ENCODE peak calls at places on chromosome 11, in four cellular contexts. O is H9, V is IMR-90, K is H1. F is an unnamed sample.

GRCh38 chr11:110362916-110363574 is 66.6 kb upstream of the RDX start:
- DNase-seq in O (peak), V (no peak), K (no peak), F (peak)

GRCh38 chr11:76067099-76067498 is 139.2 kb downstream of the WNT11 start:
- DNase-seq in O (no peak), V (peak), K (no peak), F (no peak)

GRCh38 chr11:36774603-36775002 is 176.6 kb upstream of the RAG2 start:
- DNase-seq in O (no peak), V (peak), K (no peak), F (no peak)

GRCh38 chr11:11844272-11844671 is 2.5 kb downstream of the USP47 start:
- DNase-seq in O (no peak), V (no peak), K (no peak), F (no peak)

GRCh38 chr11:114086394-114086793 is 26.9 kb downstream of the ZBTB16 start:
- DNase-seq in O (no peak), V (no peak), K (no peak), F (no peak)

GRCh38 chr11:18633256-18634139 is 644 bp downstream of the SPTY2D1 start:
- DNase-seq in O (no peak), V (peak), K (no peak), F (peak)

GRCh38 chr11:88454881-88455280 is 117.3 kb upstream of the CTSC start:
- DNase-seq in O (no peak), V (peak), K (no peak), F (no peak)

GRCh38 chr11:63985812-63986155 is 454 bp upstream of the OTUB1 start:
- DNase-seq in O (no peak), V (no peak), K (no peak), F (no peak)

GRCh38 chr11:2257023-2257700 is 13.2 kb downstream of the ASCL2 start:
- DNase-seq in O (peak), V (no peak), K (no peak), F (no peak)

GRCh38 chr11:117743121-117743815 is 53.7 kb downstream of the DSCAML1 start:
- DNase-seq in O (no peak), V (no peak), K (no peak), F (peak)

GRCh38 chr11:2565447-2566222 is 120.8 kb downstream of the KCNQ1 start:
- DNase-seq in O (no peak), V (no peak), K (no peak), F (no peak)

GRCh38 chr11:116108161-116108560 is 603.9 kb upstream of the CADM1 start:
- DNase-seq in O (no peak), V (no peak), K (no peak), F (peak)

GRCh38 chr11:116110356-116110755 is 606.1 kb upstream of the CADM1 start:
- DNase-seq in O (no peak), V (no peak), K (no peak), F (no peak)

GRCh38 chr11:116104480-116105174 is 600.4 kb upstream of the CADM1 start:
- DNase-seq in O (no peak), V (no peak), K (no peak), F (no peak)

GRCh38 chr11:116109228-116109627 is 605.0 kb upstream of the CADM1 start:
- DNase-seq in O (peak), V (peak), K (no peak), F (no peak)

DNA sequence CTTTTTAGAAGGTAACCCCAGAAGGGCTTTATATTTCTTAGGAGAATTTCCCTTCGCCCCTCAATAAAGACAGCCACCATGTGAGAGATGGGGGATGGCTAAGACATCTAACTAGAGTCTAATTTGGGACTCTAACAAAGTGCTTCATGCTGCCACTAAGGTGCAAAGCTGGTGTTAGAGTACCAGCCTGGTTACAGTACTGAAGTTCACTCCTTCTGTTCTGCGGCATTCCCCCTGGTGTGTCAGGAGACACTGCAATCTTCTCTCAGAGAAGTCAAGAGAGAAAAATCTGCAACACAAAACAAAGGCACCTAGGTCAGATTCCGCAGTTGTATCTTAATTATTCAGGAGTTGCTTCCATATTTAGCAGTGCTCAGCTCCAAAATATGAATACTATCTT is 603.0 kb upstream of the CADM1 start:
- DNase-seq in O (no peak), V (no peak), K (no peak), F (peak)
- H4K5ac ChIP-seq in O (no peak), V (no peak), K (no peak), F (no peak)

DNA sequence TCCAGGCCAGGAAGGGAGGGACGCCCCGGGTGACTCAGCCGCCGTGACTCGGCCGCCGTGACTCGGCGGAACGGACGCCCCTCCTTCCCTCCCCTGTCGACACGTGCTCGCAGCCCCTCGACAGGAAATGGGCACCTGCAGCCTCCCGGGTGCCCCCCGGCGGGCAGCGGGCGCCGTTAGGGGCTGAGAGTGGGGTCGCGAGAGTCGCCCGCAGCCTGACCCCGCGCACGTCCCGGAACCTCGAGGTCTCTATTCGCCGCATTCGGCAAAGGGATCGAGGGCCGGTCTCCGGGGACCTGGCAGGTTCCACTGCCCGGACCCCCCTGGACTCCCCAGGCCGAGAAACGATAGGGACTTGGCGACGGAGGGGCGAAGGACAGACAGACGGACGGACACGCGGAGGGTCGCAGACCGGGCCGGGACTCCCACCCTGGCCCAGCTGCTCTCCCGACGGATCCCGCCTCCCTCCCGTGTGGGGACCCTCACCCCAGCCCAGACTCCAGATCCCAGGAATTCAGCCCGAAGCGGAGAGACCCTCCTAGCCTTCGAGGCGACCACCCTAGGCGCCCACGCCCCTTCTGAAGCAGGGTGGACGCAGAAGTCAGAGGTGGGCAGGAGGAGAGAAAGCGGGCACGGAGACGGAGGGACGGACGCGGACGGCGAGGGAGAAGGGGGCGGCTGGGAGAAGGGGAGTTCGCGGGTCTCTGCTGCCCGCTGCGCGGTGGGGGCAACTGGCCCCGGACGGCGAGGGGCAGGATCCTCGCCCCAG is 648 bp downstream of the FOSL1 start:
- DNase-seq in O (peak), V (peak), K (no peak), F (peak)
- H3K4ac ChIP-seq in O (no peak), V (peak), K (no peak), F (no peak)

GRCh38 chr11:82754410-82754809 is 20.7 kb upstream of the FAM181B start:
- DNase-seq in O (no peak), V (no peak), K (no peak), F (no peak)

GRCh38 chr11:82756765-82757650 is 23.3 kb upstream of the FAM181B start:
- DNase-seq in O (no peak), V (no peak), K (no peak), F (no peak)

GRCh38 chr11:82750643-82751139 is 17.0 kb upstream of the FAM181B start:
- DNase-seq in O (peak), V (no peak), K (no peak), F (peak)

GRCh38 chr11:82757660-82758301 is 24.1 kb upstream of the FAM181B start:
- DNase-seq in O (no peak), V (no peak), K (no peak), F (no peak)

GRCh38 chr11:82752801-82753200 is 19.1 kb upstream of the FAM181B start:
- DNase-seq in O (no peak), V (no peak), K (no peak), F (no peak)
- H3K9ac ChIP-seq in O (no peak), V (no peak), K (no peak), F (no peak)

GRCh38 chr11:74717211-74717997 is 13.8 kb downstream of the CHRDL2 start:
- DNase-seq in O (no peak), V (no peak), K (no peak), F (no peak)
- H4K5ac ChIP-seq in O (no peak), V (peak), K (no peak), F (no peak)

DNA sequence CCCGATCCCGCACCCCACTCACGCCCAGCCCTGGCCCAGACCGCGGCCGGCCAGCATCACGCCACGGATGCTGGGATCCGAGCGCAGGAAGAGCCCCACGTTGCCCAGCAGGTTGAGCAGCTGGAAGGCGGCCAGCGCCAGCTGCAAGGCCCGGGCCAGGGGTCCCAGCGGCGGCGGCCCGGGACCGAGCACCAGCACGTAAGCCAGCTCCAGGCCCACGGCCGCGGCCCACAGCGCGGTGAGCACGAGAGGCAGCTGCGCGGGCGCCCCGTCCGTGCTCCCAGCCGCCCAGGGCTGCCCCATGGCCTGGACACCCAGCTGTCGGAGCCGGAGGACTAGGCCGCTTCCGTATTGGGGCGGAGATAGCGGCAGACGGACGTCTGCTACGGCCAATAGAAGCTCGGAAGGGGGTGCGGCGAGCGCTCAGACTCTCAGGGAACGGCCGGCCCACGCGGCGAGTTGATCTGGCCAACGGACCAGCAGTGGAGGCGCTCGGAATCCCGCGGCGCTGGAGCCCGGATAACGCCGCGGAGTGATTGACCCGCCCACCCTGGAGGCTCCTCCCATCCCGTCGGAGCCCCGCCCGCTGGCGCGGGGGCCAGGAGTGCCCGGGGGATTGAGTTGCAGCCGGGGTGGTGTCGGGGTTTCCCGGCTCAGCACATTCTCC is at the start of gene ZDHHC24:
- DNase-seq in O (peak), V (peak), K (peak), F (peak)
- H3K4ac ChIP-seq in O (no peak), V (peak), K (peak), F (peak)

DNA sequence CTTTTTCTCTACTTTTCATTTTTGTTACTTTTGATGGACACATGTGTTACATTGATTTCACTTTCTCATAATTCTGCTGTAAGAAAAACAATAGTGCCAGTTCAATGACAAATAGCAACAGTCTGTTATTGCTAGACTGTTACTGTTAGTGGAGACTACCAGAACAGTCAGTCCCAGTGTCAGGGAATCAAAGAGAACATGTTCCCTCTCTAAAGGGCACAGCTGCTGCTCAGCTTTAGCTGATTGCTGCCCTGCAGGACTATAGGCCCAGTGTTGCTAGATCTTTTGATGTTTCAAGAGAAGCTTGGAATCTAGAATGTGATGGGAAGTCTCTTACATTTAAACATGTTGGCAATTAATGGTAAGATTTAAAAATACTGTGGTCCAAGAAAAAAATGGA is 3.4 kb downstream of the BIRC3 start:
- DNase-seq in O (no peak), V (no peak), K (no peak), F (no peak)
- H3K9ac ChIP-seq in O (no peak), V (no peak), K (no peak), F (no peak)

GRCh38 chr11:44327730-44328691 is 18.1 kb upstream of the ALX4 start:
- DNase-seq in O (no peak), V (no peak), K (no peak), F (no peak)
- H4K5ac ChIP-seq in O (no peak), V (no peak), K (no peak), F (no peak)